ENCODE peak calls at places on chromosomes 1 and 21, in five cellular contexts. One of them, this sample, is unnamed.

GRCh38 chr1:59285691-59286090 is 11.2 kb upstream of the FGGY start:
- DNase-seq in CD8-positive, alpha-beta T cell: no peak
- DNase-seq in ascending aorta: no peak
- DNase-seq in stomach: no peak
- DNase-seq in K562: no peak
- DNase-seq in this sample: no peak

GRCh38 chr1:118326960-118327629 is 142.1 kb upstream of the SPAG17 start:
- DNase-seq in CD8-positive, alpha-beta T cell: no peak
- DNase-seq in ascending aorta: no peak
- DNase-seq in stomach: no peak
- DNase-seq in K562: no peak
- DNase-seq in this sample: peak

GRCh38 chr1:47725000-47725731 is 272.0 kb downstream of the TRABD2B start:
- DNase-seq in CD8-positive, alpha-beta T cell: no peak
- DNase-seq in ascending aorta: no peak
- DNase-seq in stomach: no peak
- DNase-seq in K562: no peak
- DNase-seq in this sample: no peak

GRCh38 chr1:165897326-165898303 is 70.2 kb downstream of the UCK2 start:
- DNase-seq in CD8-positive, alpha-beta T cell: no peak
- DNase-seq in ascending aorta: no peak
- DNase-seq in stomach: no peak
- DNase-seq in K562: no peak
- DNase-seq in this sample: no peak

GRCh38 chr1:25692560-25692959 is 76.0 kb downstream of the MAN1C1 start:
- DNase-seq in CD8-positive, alpha-beta T cell: no peak
- DNase-seq in ascending aorta: no peak
- DNase-seq in stomach: no peak
- DNase-seq in K562: peak
- DNase-seq in this sample: no peak

GRCh38 chr21:15140321-15141019 is 75.7 kb upstream of the NRIP1 start:
- DNase-seq in CD8-positive, alpha-beta T cell: no peak
- DNase-seq in ascending aorta: no peak
- DNase-seq in stomach: peak
- DNase-seq in K562: no peak
- DNase-seq in this sample: no peak

GRCh38 chr1:113886417-113887391 is 677 bp downstream of the BCL2L15 start:
- DNase-seq in CD8-positive, alpha-beta T cell: no peak
- DNase-seq in ascending aorta: no peak
- DNase-seq in stomach: peak
- DNase-seq in K562: no peak
- DNase-seq in this sample: no peak

GRCh38 chr21:32484706-32485380 is 72.3 kb downstream of the EVA1C start:
- DNase-seq in CD8-positive, alpha-beta T cell: no peak
- DNase-seq in ascending aorta: no peak
- DNase-seq in stomach: peak
- DNase-seq in K562: no peak
- DNase-seq in this sample: no peak

GRCh38 chr1:51859333-51859732 is 19.2 kb downstream of the NRDC start:
- DNase-seq in CD8-positive, alpha-beta T cell: no peak
- DNase-seq in ascending aorta: no peak
- DNase-seq in stomach: no peak
- DNase-seq in K562: no peak
- DNase-seq in this sample: no peak

GRCh38 chr21:33685613-33686197 is 43.4 kb downstream of the ITSN1 start:
- DNase-seq in CD8-positive, alpha-beta T cell: no peak
- DNase-seq in ascending aorta: no peak
- DNase-seq in stomach: no peak
- DNase-seq in K562: no peak
- DNase-seq in this sample: no peak

GRCh38 chr1:36879613-36880012 is 154.7 kb downstream of the GRIK3 start:
- DNase-seq in CD8-positive, alpha-beta T cell: no peak
- DNase-seq in ascending aorta: no peak
- DNase-seq in stomach: peak
- DNase-seq in K562: no peak
- DNase-seq in this sample: no peak

GRCh38 chr1:31010081-31010989 is 55.2 kb downstream of the PUM1 start:
- DNase-seq in CD8-positive, alpha-beta T cell: no peak
- DNase-seq in ascending aorta: no peak
- DNase-seq in stomach: no peak
- DNase-seq in K562: no peak
- DNase-seq in this sample: no peak

GRCh38 chr1:214579183-214579582 is 23.8 kb upstream of the CENPF start:
- DNase-seq in CD8-positive, alpha-beta T cell: no peak
- DNase-seq in ascending aorta: no peak
- DNase-seq in stomach: no peak
- DNase-seq in K562: no peak
- DNase-seq in this sample: no peak

GRCh38 chr1:186374313-186375151 is 521 bp downstream of the TPR start:
- DNase-seq in CD8-positive, alpha-beta T cell: peak
- DNase-seq in ascending aorta: no peak
- DNase-seq in stomach: peak
- DNase-seq in K562: peak
- DNase-seq in this sample: peak

GRCh38 chr1:46171351-46171750 is 3.5 kb upstream of the TSPAN1 start:
- DNase-seq in CD8-positive, alpha-beta T cell: no peak
- DNase-seq in ascending aorta: no peak
- DNase-seq in stomach: peak
- DNase-seq in K562: no peak
- DNase-seq in this sample: no peak

GRCh38 chr21:42566524-42567180 is 53.0 kb downstream of the SLC37A1 start:
- DNase-seq in CD8-positive, alpha-beta T cell: no peak
- DNase-seq in ascending aorta: no peak
- DNase-seq in stomach: peak
- DNase-seq in K562: no peak
- DNase-seq in this sample: no peak

GRCh38 chr1:70143052-70143659 is 62.2 kb downstream of the LRRC40 start:
- DNase-seq in CD8-positive, alpha-beta T cell: no peak
- DNase-seq in ascending aorta: no peak
- DNase-seq in stomach: no peak
- DNase-seq in K562: no peak
- DNase-seq in this sample: peak

GRCh38 chr1:53130878-53131589 is 11.4 kb downstream of the SLC1A7 start:
- DNase-seq in CD8-positive, alpha-beta T cell: no peak
- DNase-seq in ascending aorta: no peak
- DNase-seq in stomach: no peak
- DNase-seq in K562: no peak
- DNase-seq in this sample: no peak

GRCh38 chr1:189424746-189425331 is 1052.8 kb downstream of the BRINP3 start:
- DNase-seq in CD8-positive, alpha-beta T cell: no peak
- DNase-seq in ascending aorta: no peak
- DNase-seq in stomach: no peak
- DNase-seq in K562: no peak
- DNase-seq in this sample: no peak

GRCh38 chr1:64984737-64985136 is 18.4 kb upstream of the JAK1 start:
- DNase-seq in CD8-positive, alpha-beta T cell: no peak
- DNase-seq in ascending aorta: no peak
- DNase-seq in stomach: no peak
- DNase-seq in K562: no peak
- DNase-seq in this sample: no peak

GRCh38 chr1:47987601-47988000 is 9.6 kb downstream of the TRABD2B start:
- DNase-seq in CD8-positive, alpha-beta T cell: no peak
- DNase-seq in ascending aorta: no peak
- DNase-seq in stomach: no peak
- DNase-seq in K562: no peak
- DNase-seq in this sample: no peak

GRCh38 chr1:179169616-179170467 is 59.6 kb downstream of the ABL2 start:
- DNase-seq in CD8-positive, alpha-beta T cell: no peak
- DNase-seq in ascending aorta: no peak
- DNase-seq in stomach: no peak
- DNase-seq in K562: no peak
- DNase-seq in this sample: no peak

GRCh38 chr1:33017175-33017574 is 19.5 kb downstream of the AK2 start:
- DNase-seq in CD8-positive, alpha-beta T cell: no peak
- DNase-seq in ascending aorta: no peak
- DNase-seq in stomach: no peak
- DNase-seq in K562: no peak
- DNase-seq in this sample: no peak

GRCh38 chr21:45152265-45152746 is 77.9 kb downstream of the ADARB1 start:
- DNase-seq in CD8-positive, alpha-beta T cell: peak
- DNase-seq in ascending aorta: no peak
- DNase-seq in stomach: peak
- DNase-seq in K562: peak
- DNase-seq in this sample: no peak

GRCh38 chr1:238558156-238558555 is 667.4 kb upstream of the ZP4 start:
- DNase-seq in CD8-positive, alpha-beta T cell: no peak
- DNase-seq in ascending aorta: no peak
- DNase-seq in stomach: no peak
- DNase-seq in K562: no peak
- DNase-seq in this sample: no peak

GRCh38 chr1:31620631-31621497 is 3.4 kb downstream of the HCRTR1 start:
- DNase-seq in CD8-positive, alpha-beta T cell: no peak
- DNase-seq in ascending aorta: no peak
- DNase-seq in stomach: no peak
- DNase-seq in K562: no peak
- DNase-seq in this sample: no peak

GRCh38 chr1:203366476-203366875 is 15.6 kb upstream of the FMOD start:
- DNase-seq in CD8-positive, alpha-beta T cell: no peak
- DNase-seq in ascending aorta: no peak
- DNase-seq in stomach: no peak
- DNase-seq in K562: no peak
- DNase-seq in this sample: no peak

GRCh38 chr1:203369666-203370065 is 18.7 kb upstream of the FMOD start:
- DNase-seq in CD8-positive, alpha-beta T cell: no peak
- DNase-seq in ascending aorta: no peak
- DNase-seq in stomach: no peak
- DNase-seq in K562: no peak
- DNase-seq in this sample: no peak

GRCh38 chr1:203367051-203367450 is 16.1 kb upstream of the FMOD start:
- DNase-seq in CD8-positive, alpha-beta T cell: no peak
- DNase-seq in ascending aorta: no peak
- DNase-seq in stomach: peak
- DNase-seq in K562: no peak
- DNase-seq in this sample: no peak

GRCh38 chr1:203371288-203371687 is 20.4 kb upstream of the FMOD start:
- DNase-seq in CD8-positive, alpha-beta T cell: no peak
- DNase-seq in ascending aorta: no peak
- DNase-seq in stomach: no peak
- DNase-seq in K562: no peak
- DNase-seq in this sample: no peak

GRCh38 chr1:203368624-203369451 is 17.9 kb upstream of the FMOD start:
- DNase-seq in CD8-positive, alpha-beta T cell: no peak
- DNase-seq in ascending aorta: no peak
- DNase-seq in stomach: no peak
- DNase-seq in K562: no peak
- DNase-seq in this sample: no peak
- TF ChIP-seq CTCF in CD8-positive, alpha-beta T cell: no peak
- TF ChIP-seq CTCF in ascending aorta: peak
- TF ChIP-seq CTCF in stomach: no peak
- TF ChIP-seq CTCF in K562: no peak
- TF ChIP-seq CTCF in this sample: peak

GRCh38 chr1:201845331-201846083 is 16.6 kb downstream of the IPO9 start:
- DNase-seq in CD8-positive, alpha-beta T cell: no peak
- DNase-seq in ascending aorta: no peak
- DNase-seq in stomach: no peak
- DNase-seq in K562: no peak
- DNase-seq in this sample: no peak
- H3K4me3 ChIP-seq in CD8-positive, alpha-beta T cell: no peak
- H3K4me3 ChIP-seq in ascending aorta: no peak
- H3K4me3 ChIP-seq in stomach: no peak
- H3K4me3 ChIP-seq in K562: no peak
- H3K4me3 ChIP-seq in this sample: no peak

GRCh38 chr21:30839304-30839703 is 9.7 kb upstream of the KRTAP7-1 start:
- DNase-seq in CD8-positive, alpha-beta T cell: no peak
- DNase-seq in ascending aorta: no peak
- DNase-seq in stomach: no peak
- DNase-seq in K562: peak
- DNase-seq in this sample: peak
- TF ChIP-seq CTCF in CD8-positive, alpha-beta T cell: no peak
- TF ChIP-seq CTCF in ascending aorta: no peak
- TF ChIP-seq CTCF in stomach: no peak
- TF ChIP-seq CTCF in K562: peak
- TF ChIP-seq CTCF in this sample: peak

GRCh38 chr1:234845097-234845660 is 235.2 kb upstream of the IRF2BP2 start:
- DNase-seq in CD8-positive, alpha-beta T cell: no peak
- DNase-seq in ascending aorta: no peak
- DNase-seq in stomach: no peak
- DNase-seq in K562: no peak
- DNase-seq in this sample: no peak

GRCh38 chr1:234841710-234842231 is 231.8 kb upstream of the IRF2BP2 start:
- DNase-seq in CD8-positive, alpha-beta T cell: no peak
- DNase-seq in ascending aorta: peak
- DNase-seq in stomach: no peak
- DNase-seq in K562: peak
- DNase-seq in this sample: no peak

GRCh38 chr1:234840843-234841242 is 230.9 kb upstream of the IRF2BP2 start:
- DNase-seq in CD8-positive, alpha-beta T cell: no peak
- DNase-seq in ascending aorta: no peak
- DNase-seq in stomach: no peak
- DNase-seq in K562: peak
- DNase-seq in this sample: no peak

GRCh38 chr1:234844479-234845031 is 234.6 kb upstream of the IRF2BP2 start:
- DNase-seq in CD8-positive, alpha-beta T cell: no peak
- DNase-seq in ascending aorta: no peak
- DNase-seq in stomach: no peak
- DNase-seq in K562: no peak
- DNase-seq in this sample: no peak

DNA sequence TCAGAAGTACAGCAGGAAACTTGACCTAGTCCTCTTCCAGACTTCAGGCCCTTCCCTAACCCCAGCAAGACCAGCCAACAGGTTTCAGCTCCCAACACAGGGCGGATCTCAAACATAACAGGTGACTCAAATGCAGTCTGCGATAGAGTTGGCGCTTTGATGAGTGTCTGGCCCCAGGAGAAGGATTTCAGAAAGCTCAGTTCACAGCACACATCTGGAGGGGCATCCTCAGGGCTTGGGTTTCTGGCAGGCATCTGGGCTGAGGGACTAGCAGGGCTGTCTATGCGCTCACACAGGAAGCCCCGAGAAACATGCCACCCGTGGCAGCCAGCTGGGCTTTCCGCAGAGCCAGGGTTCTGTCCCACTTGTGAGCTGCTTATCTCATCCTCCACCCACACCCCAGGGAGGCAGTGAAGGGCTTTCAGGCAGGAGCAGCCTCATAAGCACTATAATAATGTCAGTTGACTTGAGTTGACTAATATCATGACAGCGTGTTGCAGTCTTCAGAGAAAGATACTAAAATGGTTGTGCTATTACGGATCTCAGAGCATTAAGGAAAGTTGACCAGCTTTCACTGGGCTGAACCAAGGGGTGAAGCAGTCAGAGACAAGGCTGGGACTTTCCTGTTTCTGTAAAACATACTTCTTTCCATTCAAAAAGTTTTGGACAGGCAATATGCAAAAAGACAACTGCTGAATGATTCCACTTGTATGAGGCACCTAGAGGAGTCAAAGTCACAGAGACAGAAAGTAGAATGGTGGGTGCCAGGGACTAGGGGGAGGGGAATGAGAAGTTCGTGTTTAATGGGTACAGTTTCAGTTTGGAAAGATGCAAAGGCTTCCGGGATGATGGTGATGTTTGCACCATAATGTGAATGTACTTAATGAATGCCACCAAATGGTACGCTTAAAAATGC is 233.0 kb upstream of the IRF2BP2 start:
- DNase-seq in CD8-positive, alpha-beta T cell: peak
- DNase-seq in ascending aorta: no peak
- DNase-seq in stomach: no peak
- DNase-seq in K562: peak
- DNase-seq in this sample: no peak
- H3K4me3 ChIP-seq in CD8-positive, alpha-beta T cell: no peak
- H3K4me3 ChIP-seq in ascending aorta: no peak
- H3K4me3 ChIP-seq in stomach: no peak
- H3K4me3 ChIP-seq in K562: no peak
- H3K4me3 ChIP-seq in this sample: no peak

This sample was measured in LNCaP clone FGC.